ENCODE peak calls at places on chromosomes 11 and 22, in eight cellular contexts. B is CD4-positive, alpha-beta memory T cell; V is astrocyte of the spinal cord; R is amniotic stem cell; Y is effector CD8-positive, alpha-beta T cell; Z is lower lobe of right lung; A is type B pancreatic cell; O is T-helper 9 cell. H is an unnamed sample.
A peak's percentile ranks its signal among the peaks of the same experiment; 100 is the strongest.

GRCh38 chr11:118625976-118626375 is 18.6 kb downstream of the PHLDB1 start:
- DNase-seq in B (no peak), V (no peak), R (no peak), Y (no peak), Z (peak; percentile 7), A (no peak), O (no peak), H (no peak)

GRCh38 chr11:69368119-69368880 is 74.3 kb downstream of the MYEOV start:
- DNase-seq in B (no peak), V (no peak), R (no peak), Y (no peak), Z (no peak), A (peak; percentile 58), O (no peak), H (no peak)

GRCh38 chr22:25166266-25167056 is 33.2 kb upstream of the CRYBB3 start:
- DNase-seq in B (no peak), V (no peak), R (no peak), Y (no peak), Z (no peak), A (no peak), O (no peak), H (no peak)

GRCh38 chr22:39332441-39333064 is 13.1 kb upstream of the RPL3 start:
- DNase-seq in B (no peak), V (no peak), R (no peak), Y (no peak), Z (no peak), A (no peak), O (no peak), H (no peak)

GRCh38 chr11:67705264-67705663 is 30.8 kb upstream of the ALDH3B2 start:
- DNase-seq in B (no peak), V (no peak), R (no peak), Y (no peak), Z (no peak), A (no peak), O (no peak), H (no peak)

GRCh38 chr11:1076061-1076665 is 1.5 kb downstream of the MUC2 start:
- DNase-seq in B (no peak), V (no peak), R (no peak), Y (no peak), Z (peak; percentile 35), A (no peak), O (no peak), H (no peak)

GRCh38 chr11:70611890-70612289 is 213.6 kb downstream of the CTTN start:
- DNase-seq in B (no peak), V (no peak), R (no peak), Y (no peak), Z (peak; percentile 21), A (no peak), O (no peak), H (no peak)

GRCh38 chr11:11977206-11977938 is 31.1 kb downstream of the DKK3 start:
- DNase-seq in B (no peak), V (peak; percentile 90), R (peak; percentile 77), Y (no peak), Z (no peak), A (peak; percentile 39), O (no peak), H (peak; percentile 61)

GRCh38 chr22:39575552-39575825 is 4.9 kb downstream of the CACNA1I start:
- DNase-seq in B (no peak), V (no peak), R (no peak), Y (no peak), Z (no peak), A (no peak), O (no peak), H (no peak)

GRCh38 chr11:93740031-93740801 is 1.1 kb downstream of the TAF1D start:
- DNase-seq in B (peak; percentile 63), V (peak; percentile 21), R (no peak), Y (no peak), Z (peak; percentile 56), A (no peak), O (peak; percentile 19), H (peak; percentile 77)

GRCh38 chr11:132744771-132745170 is 787.5 kb downstream of the OPCML start:
- DNase-seq in B (no peak), V (no peak), R (no peak), Y (no peak), Z (no peak), A (no peak), O (no peak), H (no peak)